ENCODE peak calls at places on chromosomes 7 and 10, in four cellular contexts. One of them, this sample, is unnamed.

GRCh38 chr10:122329416-122329815 is 45.1 kb upstream of the PLEKHA1 start:
- DNase-seq in transverse colon: no peak
- DNase-seq in H1: no peak
- DNase-seq in esophagus muscularis mucosa: no peak
- DNase-seq in this sample: no peak

GRCh38 chr7:68865351-68865885 is 732.9 kb upstream of the AUTS2 start:
- DNase-seq in transverse colon: no peak
- DNase-seq in H1: no peak
- DNase-seq in esophagus muscularis mucosa: no peak
- DNase-seq in this sample: no peak

GRCh38 chr10:28587270-28587969 is 54.5 kb downstream of the WAC start:
- DNase-seq in transverse colon: no peak
- DNase-seq in H1: no peak
- DNase-seq in esophagus muscularis mucosa: no peak
- DNase-seq in this sample: no peak

GRCh38 chr7:19522486-19522885 is 186.4 kb downstream of the POLR1F start:
- DNase-seq in transverse colon: no peak
- DNase-seq in H1: no peak
- DNase-seq in esophagus muscularis mucosa: no peak
- DNase-seq in this sample: no peak

GRCh38 chr7:43314379-43315158 is 202.1 kb downstream of the HECW1 start:
- DNase-seq in transverse colon: no peak
- DNase-seq in H1: no peak
- DNase-seq in esophagus muscularis mucosa: no peak
- DNase-seq in this sample: peak

GRCh38 chr7:114789161-114789560 is 132.7 kb upstream of the MDFIC start:
- DNase-seq in transverse colon: no peak
- DNase-seq in H1: no peak
- DNase-seq in esophagus muscularis mucosa: no peak
- DNase-seq in this sample: no peak

GRCh38 chr10:15744217-15744865 is 24.6 kb upstream of the ITGA8 start:
- DNase-seq in transverse colon: peak
- DNase-seq in H1: no peak
- DNase-seq in esophagus muscularis mucosa: no peak
- DNase-seq in this sample: peak

GRCh38 chr10:13915710-13916109 is 328.9 kb downstream of the PRPF18 start:
- DNase-seq in transverse colon: no peak
- DNase-seq in H1: no peak
- DNase-seq in esophagus muscularis mucosa: no peak
- DNase-seq in this sample: no peak

GRCh38 chr10:94279835-94280709 is 82.7 kb downstream of the NOC3L start:
- DNase-seq in transverse colon: peak
- DNase-seq in H1: peak
- DNase-seq in esophagus muscularis mucosa: no peak
- DNase-seq in this sample: peak

GRCh38 chr10:23994459-23995046 is 214.4 kb upstream of the KIAA1217 start:
- DNase-seq in transverse colon: peak
- DNase-seq in H1: peak
- DNase-seq in esophagus muscularis mucosa: no peak
- DNase-seq in this sample: peak

GRCh38 chr7:105652359-105652993 is 71.2 kb upstream of the EFCAB10 start:
- DNase-seq in transverse colon: peak
- DNase-seq in H1: peak
- DNase-seq in esophagus muscularis mucosa: no peak
- DNase-seq in this sample: peak

GRCh38 chr10:125190961-125191360 is 30.6 kb upstream of the CTBP2 start:
- DNase-seq in transverse colon: no peak
- DNase-seq in H1: no peak
- DNase-seq in esophagus muscularis mucosa: no peak
- DNase-seq in this sample: no peak

GRCh38 chr10:34341473-34341872 is 473.6 kb downstream of the PARD3 start:
- DNase-seq in transverse colon: no peak
- DNase-seq in H1: no peak
- DNase-seq in esophagus muscularis mucosa: no peak
- DNase-seq in this sample: no peak

GRCh38 chr7:48875300-48875916 is 48.9 kb upstream of the CDC14C start:
- DNase-seq in transverse colon: peak
- DNase-seq in H1: peak
- DNase-seq in esophagus muscularis mucosa: no peak
- DNase-seq in this sample: no peak

GRCh38 chr10:68074404-68074774 is 694 bp downstream of the HERC4 start:
- DNase-seq in transverse colon: no peak
- DNase-seq in H1: no peak
- DNase-seq in esophagus muscularis mucosa: no peak
- DNase-seq in this sample: no peak

GRCh38 chr7:45710271-45711160 is 136.3 kb downstream of the ADCY1 start:
- DNase-seq in transverse colon: no peak
- DNase-seq in H1: no peak
- DNase-seq in esophagus muscularis mucosa: peak
- DNase-seq in this sample: no peak

GRCh38 chr7:4078580-4078979 is 603.5 kb upstream of the FOXK1 start:
- DNase-seq in transverse colon: no peak
- DNase-seq in H1: no peak
- DNase-seq in esophagus muscularis mucosa: no peak
- DNase-seq in this sample: no peak

GRCh38 chr10:76547352-76547972 is 1090.1 kb downstream of the KCNMA1 start:
- DNase-seq in transverse colon: peak
- DNase-seq in H1: peak
- DNase-seq in esophagus muscularis mucosa: no peak
- DNase-seq in this sample: peak

DNA sequence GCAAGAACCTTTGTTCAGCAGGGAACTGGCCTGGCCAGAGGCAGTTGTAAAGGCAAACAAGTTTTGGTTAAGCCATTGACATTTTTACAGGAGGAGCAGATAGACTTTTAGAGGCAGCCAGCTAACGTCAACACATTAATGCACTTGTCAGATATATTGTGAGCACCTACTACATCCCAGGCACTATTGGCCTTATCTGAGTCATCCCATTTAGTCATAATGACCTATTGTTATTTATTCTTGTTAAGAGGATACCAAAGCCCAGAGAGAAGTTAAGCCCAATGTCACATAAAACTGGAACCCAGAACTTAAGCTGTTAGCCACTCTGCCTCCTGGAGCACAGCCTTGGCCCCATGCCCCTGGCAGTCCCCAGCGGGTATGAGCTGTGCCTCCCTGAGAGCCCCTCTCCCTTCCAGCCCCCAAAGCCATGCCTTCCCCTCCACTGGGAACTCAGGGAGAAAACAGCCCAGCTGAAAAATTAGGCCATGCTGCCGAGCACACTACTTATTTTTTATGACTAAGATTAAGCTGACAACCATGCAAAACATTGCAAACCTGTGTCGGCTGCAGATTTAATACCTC is 32.7 kb upstream of the TRIM8 start:
- DNase-seq in transverse colon: no peak
- DNase-seq in H1: no peak
- DNase-seq in esophagus muscularis mucosa: no peak
- DNase-seq in this sample: no peak
- TF ChIP-seq POLR2AphosphoS5 in transverse colon: no peak
- TF ChIP-seq POLR2AphosphoS5 in H1: no peak
- TF ChIP-seq POLR2AphosphoS5 in esophagus muscularis mucosa: no peak
- TF ChIP-seq POLR2AphosphoS5 in this sample: no peak

GRCh38 chr7:100626530-100627237 is 14.3 kb downstream of the MOSPD3 start:
- DNase-seq in transverse colon: peak
- DNase-seq in H1: no peak
- DNase-seq in esophagus muscularis mucosa: peak
- DNase-seq in this sample: peak
- TF ChIP-seq POLR2A in transverse colon: no peak
- TF ChIP-seq POLR2A in H1: no peak
- TF ChIP-seq POLR2A in esophagus muscularis mucosa: no peak
- TF ChIP-seq POLR2A in this sample: no peak

GRCh38 chr7:33486626-33487025 is 357.3 kb downstream of the BBS9 start:
- DNase-seq in transverse colon: no peak
- DNase-seq in H1: no peak
- DNase-seq in esophagus muscularis mucosa: no peak
- DNase-seq in this sample: no peak

GRCh38 chr7:33487998-33488682 is 358.8 kb downstream of the BBS9 start:
- DNase-seq in transverse colon: no peak
- DNase-seq in H1: no peak
- DNase-seq in esophagus muscularis mucosa: no peak
- DNase-seq in this sample: peak

GRCh38 chr7:33485746-33486491 is 356.6 kb downstream of the BBS9 start:
- DNase-seq in transverse colon: no peak
- DNase-seq in H1: no peak
- DNase-seq in esophagus muscularis mucosa: no peak
- DNase-seq in this sample: no peak
- TF ChIP-seq POLR2AphosphoS5 in transverse colon: no peak
- TF ChIP-seq POLR2AphosphoS5 in H1: no peak
- TF ChIP-seq POLR2AphosphoS5 in esophagus muscularis mucosa: no peak
- TF ChIP-seq POLR2AphosphoS5 in this sample: no peak

DNA sequence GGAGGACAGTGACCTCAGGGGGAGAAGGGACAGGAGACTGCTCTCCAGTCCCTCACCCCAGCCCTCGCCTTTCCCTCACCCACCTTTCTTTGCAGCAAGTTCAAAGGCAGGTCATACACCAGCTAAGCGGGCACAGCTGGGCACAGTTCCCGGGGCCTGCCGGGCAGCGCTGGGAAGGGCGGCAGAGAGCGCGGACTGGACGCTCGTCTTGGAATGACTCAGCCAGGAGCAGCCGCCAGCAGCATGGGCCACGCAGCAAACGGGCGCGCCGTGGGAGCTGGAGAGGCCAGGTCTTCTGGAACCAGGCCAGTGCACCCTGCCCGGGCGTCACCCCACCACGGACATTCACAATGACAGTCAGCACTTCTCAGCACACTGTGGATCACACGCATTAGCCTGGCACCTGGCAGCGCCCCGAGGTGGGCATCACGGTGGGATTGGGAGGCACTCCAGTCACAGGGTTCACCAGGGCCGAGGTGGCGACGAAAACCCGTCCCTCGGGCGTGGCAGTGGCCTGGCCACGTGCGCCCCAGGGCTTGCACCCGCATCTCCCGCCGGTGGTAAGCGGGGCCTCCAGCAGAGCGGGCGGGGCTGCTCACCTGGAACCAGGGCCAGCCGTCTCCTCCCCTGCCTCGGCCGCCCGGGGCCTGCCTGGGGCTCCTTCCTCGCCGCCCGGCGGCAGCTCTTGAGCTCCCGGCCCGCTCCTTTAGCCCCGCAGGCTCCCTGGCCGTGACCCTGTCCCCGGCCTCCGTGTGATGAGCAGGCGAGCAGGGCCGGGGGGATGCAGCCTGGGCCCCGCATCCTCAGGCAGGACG is 29.0 kb upstream of the WDFY4 start:
- DNase-seq in transverse colon: peak
- DNase-seq in H1: no peak
- DNase-seq in esophagus muscularis mucosa: peak
- DNase-seq in this sample: no peak
- TF ChIP-seq POLR2A in transverse colon: no peak
- TF ChIP-seq POLR2A in H1: no peak
- TF ChIP-seq POLR2A in esophagus muscularis mucosa: no peak
- TF ChIP-seq POLR2A in this sample: no peak

DNA sequence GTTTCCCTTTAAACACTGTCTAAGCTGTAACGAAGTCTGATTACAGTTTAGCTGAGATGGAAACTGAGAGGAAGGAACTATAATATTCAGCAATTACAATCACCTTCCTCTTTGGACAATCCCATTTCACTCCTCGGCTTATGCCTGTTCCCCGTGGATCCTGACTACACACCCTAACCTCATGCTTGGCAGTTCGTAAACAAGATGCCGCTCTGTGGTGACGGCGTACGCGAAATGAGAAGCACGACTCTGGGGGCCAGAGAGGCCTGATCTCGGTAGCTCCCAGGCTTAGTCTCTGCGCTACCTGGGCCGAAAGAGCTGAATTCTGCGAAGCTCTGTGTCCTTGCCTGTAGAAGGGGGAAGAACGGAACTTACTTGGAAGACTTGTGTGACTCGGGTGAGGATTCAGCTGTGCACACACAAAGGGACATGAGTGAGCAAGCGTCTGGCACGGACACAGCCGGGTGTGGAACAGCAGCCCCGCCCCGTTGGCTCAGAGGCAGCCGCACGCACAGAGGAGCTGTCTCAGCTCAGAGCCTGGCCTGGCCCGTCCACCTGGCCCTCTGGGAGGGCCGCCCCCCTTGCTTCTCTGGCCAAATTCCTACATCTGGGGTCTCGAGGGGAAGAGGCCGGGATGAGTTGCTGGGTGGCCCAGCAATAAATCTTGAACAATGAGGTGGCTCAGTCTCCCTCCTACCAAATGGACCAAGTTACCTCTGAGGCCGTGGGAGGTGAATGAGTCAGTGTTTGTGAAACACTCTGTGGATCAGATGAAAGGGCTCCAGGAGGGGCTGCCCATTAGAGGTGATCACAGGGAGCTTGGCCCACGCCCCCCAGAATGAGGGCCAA is 83.9 kb downstream of the PDGFA start:
- DNase-seq in transverse colon: peak
- DNase-seq in H1: no peak
- DNase-seq in esophagus muscularis mucosa: no peak
- DNase-seq in this sample: no peak
- TF ChIP-seq POLR2AphosphoS5 in transverse colon: no peak
- TF ChIP-seq POLR2AphosphoS5 in H1: no peak
- TF ChIP-seq POLR2AphosphoS5 in esophagus muscularis mucosa: no peak
- TF ChIP-seq POLR2AphosphoS5 in this sample: no peak

DNA sequence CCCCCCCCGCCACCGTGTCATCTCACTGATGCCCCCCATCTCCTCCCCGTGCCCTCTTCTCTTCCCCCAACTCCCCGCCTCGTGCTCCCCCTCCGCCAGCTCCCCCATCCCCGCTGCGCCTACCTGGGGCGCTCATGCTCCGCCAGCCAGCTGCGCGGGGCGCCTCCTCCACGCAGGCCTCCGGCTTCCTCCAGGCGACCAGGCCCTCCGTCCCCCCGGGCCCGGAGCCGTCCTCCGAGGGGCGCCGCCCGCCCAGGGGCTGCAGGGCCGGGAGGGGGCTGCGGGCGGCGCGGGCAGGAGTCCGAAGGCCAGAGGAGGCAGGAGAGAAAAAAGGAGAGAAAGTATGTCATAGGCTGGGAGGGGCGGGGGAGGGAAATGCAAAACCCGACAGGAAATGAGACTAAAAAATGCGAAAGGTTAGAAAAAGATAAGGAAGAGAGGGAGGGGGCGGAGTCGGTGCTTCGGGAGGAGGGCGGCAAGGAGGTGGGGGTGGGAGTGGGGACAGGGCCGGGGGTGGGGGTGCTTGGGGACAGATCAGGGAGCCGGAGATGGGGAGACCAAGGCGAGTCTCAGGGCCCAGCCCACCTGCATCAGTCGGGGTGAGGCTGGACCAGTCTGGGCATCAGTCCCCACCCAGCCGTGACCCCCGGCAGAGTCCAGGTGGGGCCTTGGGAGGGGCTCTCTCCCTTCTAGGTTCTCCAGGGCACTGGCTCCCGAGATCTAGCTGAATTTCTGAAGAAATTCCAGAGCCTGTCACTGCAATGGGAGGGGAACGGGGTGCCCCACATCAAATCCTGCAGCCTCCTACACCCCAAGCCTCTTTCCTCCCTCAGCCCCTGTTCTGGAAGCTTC is at the start of gene CARD11:
- DNase-seq in transverse colon: peak
- DNase-seq in H1: no peak
- DNase-seq in esophagus muscularis mucosa: no peak
- DNase-seq in this sample: peak
- TF ChIP-seq POLR2A in transverse colon: no peak
- TF ChIP-seq POLR2A in H1: no peak
- TF ChIP-seq POLR2A in esophagus muscularis mucosa: no peak
- TF ChIP-seq POLR2A in this sample: no peak

GRCh38 chr7:148987010-148987750 is 41.1 kb downstream of the PDIA4 start:
- DNase-seq in transverse colon: peak
- DNase-seq in H1: peak
- DNase-seq in esophagus muscularis mucosa: peak
- DNase-seq in this sample: peak
- TF ChIP-seq POLR2AphosphoS5 in transverse colon: peak
- TF ChIP-seq POLR2AphosphoS5 in H1: peak
- TF ChIP-seq POLR2AphosphoS5 in esophagus muscularis mucosa: peak
- TF ChIP-seq POLR2AphosphoS5 in this sample: no peak

This sample was measured in GM12891.